ENCODE peak calls at places on chromosomes 1 and 21, in six cellular contexts. W is K562, S is GM23338, Y is GM12878, Z is HepG2, M is H1. J is an unnamed sample.

GRCh38 chr1:12111741-12112140 is 48.6 kb downstream of the TNFRSF8 start:
- DNase-seq in W (no peak), S (no peak), M (no peak), Z (no peak), Y (no peak), J (no peak)

GRCh38 chr21:39441502-39442475 is 3.8 kb downstream of the LCA5L start:
- DNase-seq in W (peak), Z (peak), M (no peak), S (peak), Y (no peak), J (peak)

GRCh38 chr1:107625405-107626029 is 339.5 kb downstream of the VAV3 start:
- DNase-seq in Z (no peak), W (no peak), S (no peak), Y (no peak), M (no peak), J (no peak)

GRCh38 chr1:12485231-12486172 is 132.5 kb downstream of the DHRS3 start:
- DNase-seq in S (no peak), M (no peak), W (no peak), Z (peak), Y (no peak), J (no peak)

GRCh38 chr1:1295154-1295923 is 12.4 kb downstream of the ACAP3 start:
- DNase-seq in M (no peak), Z (no peak), Y (no peak), S (no peak), W (no peak), J (no peak)

GRCh38 chr1:111471012-111471411 is 2.8 kb upstream of the C1orf162 start:
- DNase-seq in M (no peak), W (no peak), S (no peak), Z (no peak), Y (peak), J (no peak)

GRCh38 chr1:51000651-51001050 is 30.6 kb downstream of the CDKN2C start:
- DNase-seq in Y (no peak), S (no peak), M (no peak), W (no peak), Z (no peak), J (no peak)

GRCh38 chr1:207288315-207288714 is 33.2 kb upstream of the CD55 start:
- DNase-seq in S (peak), Y (no peak), W (no peak), M (no peak), Z (no peak), J (no peak)

GRCh38 chr1:32623775-32624174 is 26.6 kb downstream of the ZBTB8OS start:
- DNase-seq in Y (no peak), M (no peak), S (no peak), Z (no peak), W (no peak), J (no peak)

GRCh38 chr1:201713093-201713810 is 115.7 kb upstream of the IPO9 start:
- DNase-seq in Y (no peak), Z (no peak), S (no peak), W (no peak), M (no peak), J (no peak)

GRCh38 chr1:26318338-26319064 is 743 bp downstream of the CD52 start:
- DNase-seq in Y (no peak), Z (no peak), W (no peak), S (no peak), M (no peak), J (no peak)

GRCh38 chr1:117780981-117781475 is 148.4 kb downstream of the GDAP2 start:
- DNase-seq in W (no peak), Z (no peak), Y (no peak), M (no peak), S (no peak), J (no peak)

GRCh38 chr1:179925302-179925701 is 29.3 kb upstream of the CEP350 start:
- DNase-seq in M (no peak), S (no peak), Y (no peak), W (no peak), Z (no peak), J (no peak)

GRCh38 chr1:91583326-91583755 is 82.7 kb downstream of the CDC7 start:
- DNase-seq in M (no peak), S (no peak), Y (no peak), W (no peak), Z (no peak), J (no peak)

GRCh38 chr1:51284487-51284954 is 45.8 kb downstream of the TTC39A start:
- DNase-seq in S (no peak), W (peak), M (no peak), Z (peak), Y (no peak), J (no peak)

GRCh38 chr1:52920791-52921291 is 699 bp downstream of the ECHDC2 start:
- DNase-seq in Y (no peak), Z (no peak), M (no peak), S (peak), W (no peak), J (no peak)

GRCh38 chr1:32241011-32241763 is 5.8 kb upstream of the FAM167B start:
- DNase-seq in Z (no peak), W (peak), M (no peak), S (peak), Y (no peak), J (peak)

GRCh38 chr1:211697356-211697755 is 21.9 kb upstream of the NEK2 start:
- DNase-seq in W (no peak), Z (no peak), Y (peak), S (no peak), M (no peak), J (no peak)

GRCh38 chr21:31184462-31184861 is 146.2 kb upstream of the KRTAP19-8 start:
- DNase-seq in W (no peak), M (no peak), S (no peak), Z (no peak), Y (no peak), J (no peak)

GRCh38 chr21:36430841-36431240 is 45.6 kb downstream of the CHAF1B start:
- DNase-seq in Z (no peak), W (no peak), S (no peak), M (no peak), Y (no peak), J (no peak)

GRCh38 chr1:219385786-219386427 is 212.2 kb downstream of the LYPLAL1 start:
- DNase-seq in S (peak), M (peak), Y (peak), W (peak), Z (peak), J (peak)

GRCh38 chr1:70200065-70200464 is 5.3 kb downstream of the LRRC40 start:
- DNase-seq in M (no peak), Z (no peak), S (no peak), W (no peak), Y (no peak), J (no peak)

GRCh38 chr1:202276920-202277319 is 64.8 kb downstream of the UBE2T start:
- DNase-seq in W (no peak), Y (no peak), M (no peak), S (no peak), Z (no peak), J (no peak)

GRCh38 chr1:183983371-183984105 is 54.0 kb downstream of the COLGALT2 start:
- DNase-seq in S (no peak), W (no peak), Y (no peak), Z (no peak), M (no peak), J (no peak)

GRCh38 chr21:45320261-45320990 is 32.7 kb upstream of the POFUT2 start:
- DNase-seq in M (no peak), S (no peak), Y (no peak), W (no peak), Z (no peak), J (no peak)

GRCh38 chr1:85085417-85085816 is 37.1 kb upstream of the MCOLN3 start:
- DNase-seq in S (no peak), Z (no peak), W (no peak), M (no peak), Y (no peak), J (no peak)

GRCh38 chr1:184285401-184286087 is 101.3 kb upstream of the C1orf21 start:
- DNase-seq in Y (no peak), W (no peak), S (no peak), Z (no peak), M (no peak), J (no peak)

GRCh38 chr21:42097860-42098259 is 26.7 kb downstream of the UMODL1 start:
- DNase-seq in W (no peak), M (no peak), S (no peak), Y (no peak), Z (peak), J (no peak)

GRCh38 chr1:37434292-37434907 is 40.0 kb upstream of the ZC3H12A start:
- DNase-seq in W (peak), Y (no peak), Z (peak), S (peak), M (peak), J (peak)

GRCh38 chr1:113325039-113325438 is 65.3 kb upstream of the MAGI3 start:
- DNase-seq in M (no peak), Z (peak), Y (no peak), S (no peak), W (no peak), J (no peak)

GRCh38 chr1:113320272-113320671 is 70.0 kb upstream of the MAGI3 start:
- DNase-seq in M (no peak), W (no peak), Y (no peak), S (no peak), Z (no peak), J (no peak)

GRCh38 chr1:113322439-113322838 is 67.9 kb upstream of the MAGI3 start:
- DNase-seq in W (no peak), S (no peak), Y (no peak), M (no peak), Z (no peak), J (no peak)

GRCh38 chr1:113320972-113321680 is 69.2 kb upstream of the MAGI3 start:
- DNase-seq in S (peak), Y (no peak), M (no peak), W (no peak), Z (no peak), J (no peak)

GRCh38 chr1:113321761-113322387 is 68.4 kb upstream of the MAGI3 start:
- DNase-seq in S (no peak), M (no peak), Y (no peak), Z (no peak), W (no peak), J (no peak)
- TF ChIP-seq CREB1 in S (no peak), M (no peak), Y (no peak), Z (no peak), W (no peak), J (no peak)

DNA sequence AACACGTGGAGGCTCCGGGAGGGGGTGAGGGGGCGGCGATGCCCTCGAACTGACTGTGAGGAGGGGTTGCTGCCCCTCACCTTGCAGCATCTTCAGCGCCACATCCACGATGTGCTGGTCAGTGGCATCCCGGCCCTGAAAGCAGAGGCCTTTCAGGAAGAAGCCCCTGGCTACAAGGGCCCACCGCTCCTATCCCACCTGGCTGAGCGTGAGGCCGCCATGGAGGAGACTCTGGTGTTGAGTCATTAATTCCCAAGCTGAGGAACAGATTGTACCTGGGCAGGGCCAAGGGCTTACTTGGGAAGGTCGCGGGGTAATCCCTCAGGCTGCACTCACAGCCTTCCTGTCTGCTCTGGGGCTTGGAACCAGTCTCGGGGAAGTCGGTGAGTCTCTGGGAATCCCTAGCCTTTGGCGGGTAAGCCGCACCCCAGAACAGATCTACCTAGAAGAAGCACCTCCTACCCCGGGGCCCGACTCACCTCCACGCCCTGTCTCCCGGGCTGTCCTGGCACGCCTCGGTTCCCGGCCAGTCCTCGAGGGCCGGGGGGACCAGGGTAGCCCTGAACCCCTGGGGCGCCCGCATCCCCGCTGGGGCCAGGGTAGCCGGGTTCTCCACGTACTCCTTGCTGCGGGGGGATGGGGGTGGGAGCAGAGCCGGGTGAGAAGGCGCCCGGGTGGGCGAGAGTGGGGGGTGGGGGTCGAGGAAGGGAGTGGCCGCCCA is 13.9 kb downstream of the COL9A2 start:
- DNase-seq in W (no peak), Z (no peak), M (no peak), Y (no peak), S (peak), J (peak)
- TF ChIP-seq CREB1 in W (no peak), Z (no peak), M (no peak), Y (no peak), S (no peak), J (no peak)

DNA sequence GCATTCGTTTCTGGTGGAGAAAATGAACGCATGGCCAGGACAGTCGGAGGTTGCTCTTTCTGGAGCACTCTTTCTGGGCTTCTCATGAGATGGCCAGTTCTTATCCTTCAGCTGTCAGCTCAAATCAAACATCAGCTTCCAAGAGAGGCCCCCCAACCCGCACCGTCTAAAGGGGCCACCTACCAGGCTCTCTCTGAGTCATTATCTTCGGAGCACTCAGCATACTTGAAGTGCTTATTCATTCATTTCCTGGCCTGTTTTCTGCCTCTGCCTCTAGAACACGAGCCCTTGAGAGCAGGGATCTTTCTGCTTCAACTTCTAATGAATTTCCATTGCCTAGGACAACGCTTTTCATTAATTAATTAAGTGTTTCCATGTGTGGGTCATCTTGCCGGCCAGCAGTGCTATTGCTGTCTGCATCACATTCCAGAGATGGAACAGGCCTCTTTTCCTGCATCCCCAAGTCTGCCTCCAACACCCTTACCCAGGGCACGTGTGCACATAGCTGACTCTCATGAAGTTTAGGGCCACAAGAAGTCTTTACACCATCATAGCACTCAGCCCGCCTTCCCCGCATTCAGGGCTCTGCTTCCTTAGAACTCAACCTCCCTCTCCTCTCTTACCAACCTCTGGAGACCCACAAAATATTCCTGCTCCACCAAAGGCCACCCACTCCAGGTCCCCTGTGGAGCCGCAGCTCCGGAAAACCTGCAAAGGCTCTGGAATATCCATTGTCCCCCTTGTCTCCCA is 52.1 kb upstream of the LAPTM5 start:
- DNase-seq in S (no peak), Z (no peak), W (peak), Y (no peak), M (no peak), J (no peak)
- TF ChIP-seq CREB1 in S (no peak), Z (no peak), W (no peak), Y (no peak), M (no peak), J (no peak)

DNA sequence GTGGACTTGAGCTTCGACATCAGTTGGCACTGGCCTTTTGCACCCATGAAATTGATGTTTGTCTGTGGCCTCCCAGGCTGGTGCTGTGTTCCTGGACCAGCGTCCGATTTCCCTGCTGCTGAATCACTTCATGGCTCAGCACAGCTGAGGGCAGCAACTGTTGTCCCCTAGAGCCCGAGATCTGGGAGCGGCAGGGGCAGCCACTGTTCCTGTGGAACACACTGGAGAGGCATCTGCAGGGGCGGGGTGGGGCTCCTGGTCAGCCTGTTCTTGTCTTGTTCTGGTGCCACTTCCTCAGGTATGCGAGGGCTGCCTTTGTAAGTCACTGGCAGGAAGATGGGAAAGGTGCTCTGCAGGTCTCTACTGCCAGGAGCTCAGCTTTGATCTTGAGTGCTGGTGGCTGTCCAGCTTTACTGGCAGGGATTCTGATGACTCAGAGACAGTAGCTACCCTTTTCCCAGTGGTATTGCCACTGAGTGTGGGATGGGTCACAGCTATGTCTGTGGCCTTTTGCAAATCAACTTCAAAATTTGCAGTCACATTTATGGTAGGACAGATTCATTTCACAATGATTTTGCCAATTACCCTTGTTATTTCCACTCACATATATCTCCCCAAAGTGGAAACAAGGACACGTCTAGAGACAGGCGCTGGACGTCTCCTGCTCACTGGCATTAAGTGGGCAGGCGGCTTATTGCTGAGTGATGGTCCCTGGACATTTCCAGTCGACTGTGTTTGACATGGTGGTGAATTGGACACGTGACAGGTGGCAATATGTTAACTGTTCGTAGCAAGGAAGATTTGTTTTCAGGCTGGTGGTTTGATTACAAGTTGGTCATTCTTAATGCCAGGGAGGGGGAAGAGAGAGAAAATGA is 15.3 kb downstream of the AGPAT3 start:
- DNase-seq in M (no peak), W (no peak), S (peak), Z (no peak), Y (no peak), J (no peak)
- TF ChIP-seq CREB1 in M (no peak), W (no peak), S (no peak), Z (no peak), Y (no peak), J (no peak)

GRCh38 chr1:151013518-151013917 is 5.3 kb downstream of the PRUNE1 start:
- DNase-seq in S (no peak), Y (no peak), Z (peak), M (no peak), W (peak), J (no peak)
- TF ChIP-seq CREB1 in S (no peak), Y (no peak), Z (no peak), M (no peak), W (no peak), J (no peak)

DNA sequence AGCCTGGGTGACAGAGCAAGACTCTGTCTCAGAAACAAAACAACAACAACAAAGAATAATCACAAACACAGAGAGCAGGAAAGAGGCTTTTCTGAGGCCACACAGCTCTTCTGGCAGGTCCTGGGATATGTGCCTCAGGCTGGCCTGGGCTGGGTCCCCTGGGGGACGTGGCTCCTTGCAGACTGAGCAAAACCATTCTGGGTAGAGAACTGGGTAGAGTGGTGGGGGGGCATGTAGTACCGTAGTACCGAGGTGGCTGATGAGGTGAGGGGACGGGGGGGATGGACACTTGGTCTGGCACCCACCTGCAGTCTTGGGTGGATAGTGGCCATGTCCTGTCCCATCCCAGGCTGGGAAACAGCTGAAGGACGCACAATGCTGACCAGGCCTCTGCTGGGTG is 6.0 kb downstream of the TMEM82 start:
- DNase-seq in W (no peak), Y (no peak), Z (no peak), S (no peak), M (no peak), J (no peak)
- TF ChIP-seq CREB1 in W (no peak), Y (no peak), Z (no peak), S (no peak), M (no peak), J (no peak)

GRCh38 chr1:174398246-174398645 is 49.5 kb upstream of the GPR52 start:
- DNase-seq in M (no peak), Y (no peak), W (no peak), S (no peak), Z (no peak), J (no peak)

GRCh38 chr1:174393885-174394284 is 53.9 kb upstream of the GPR52 start:
- DNase-seq in W (no peak), M (no peak), S (no peak), Y (no peak), Z (no peak), J (no peak)

GRCh38 chr1:174401075-174401474 is 46.7 kb upstream of the GPR52 start:
- DNase-seq in W (no peak), Y (no peak), S (no peak), Z (no peak), M (no peak), J (no peak)

GRCh38 chr1:174399211-174399610 is 48.6 kb upstream of the GPR52 start:
- DNase-seq in S (no peak), W (no peak), Z (no peak), Y (no peak), M (no peak), J (no peak)

GRCh38 chr1:174397261-174397660 is 50.5 kb upstream of the GPR52 start:
- DNase-seq in W (no peak), M (no peak), Y (no peak), Z (no peak), S (no peak), J (no peak)
- TF ChIP-seq CREB1 in W (no peak), M (no peak), Y (no peak), Z (no peak), S (no peak), J (no peak)